ENCODE peak calls at places on chromosomes 6 and 20, in four cellular contexts. W is fibroblast of lung, V is Peyer's patch, S is breast epithelium. Z is an unnamed sample.

GRCh38 chr20:36886859-36887778 is 11.2 kb downstream of the TLDC2 start:
- DNase-seq in W (peak), V (peak), S (peak), Z (peak)

GRCh38 chr6:125759184-125759902 is 9.9 kb downstream of the HEY2 start:
- DNase-seq in W (no peak), V (no peak), S (no peak), Z (peak)

GRCh38 chr6:11616200-11616611 is 78.7 kb downstream of the TMEM170B start:
- DNase-seq in W (peak), V (no peak), S (no peak), Z (no peak)

GRCh38 chr20:8414611-8415274 is 282.7 kb downstream of the PLCB1 start:
- DNase-seq in W (peak), V (no peak), S (no peak), Z (peak)

GRCh38 chr6:48754631-48755030 is 643.6 kb upstream of the PTCHD4 start:
- DNase-seq in W (no peak), V (no peak), S (no peak), Z (no peak)

GRCh38 chr6:111752476-111752875 is 120.8 kb downstream of the FYN start:
- DNase-seq in W (no peak), V (no peak), S (no peak), Z (no peak)

GRCh38 chr6:36837686-36838085 is 1.6 kb downstream of the CPNE5 start:
- DNase-seq in W (no peak), V (no peak), S (no peak), Z (no peak)

GRCh38 chr6:22716721-22717120 is 147.4 kb downstream of the HDGFL1 start:
- DNase-seq in W (no peak), V (no peak), S (no peak), Z (no peak)

GRCh38 chr6:160678230-160678629 is 14.2 kb upstream of the LPA start:
- DNase-seq in W (no peak), V (no peak), S (no peak), Z (no peak)

GRCh38 chr6:52707963-52708680 is 37.2 kb downstream of the TMEM14A start:
- DNase-seq in W (no peak), V (no peak), S (no peak), Z (no peak)

GRCh38 chr6:10800810-10801209 is 37.5 kb downstream of the MAK start:
- DNase-seq in W (peak), V (no peak), S (no peak), Z (no peak)

GRCh38 chr20:46099491-46100287 is 9.9 kb upstream of the NCOA5 start:
- DNase-seq in W (no peak), V (peak), S (no peak), Z (peak)

GRCh38 chr6:10659697-10660348 is 34.6 kb downstream of the C6orf52 start:
- DNase-seq in W (no peak), V (no peak), S (no peak), Z (peak)

GRCh38 chr6:36724514-36725385 is 27.1 kb downstream of the RAB44 start:
- DNase-seq in W (peak), V (peak), S (peak), Z (no peak)

GRCh38 chr20:58224097-58224496 is 4.4 kb downstream of the ANKRD60 start:
- DNase-seq in W (no peak), V (no peak), S (no peak), Z (no peak)

GRCh38 chr6:10613693-10614092 is 80.7 kb downstream of the C6orf52 start:
- DNase-seq in W (no peak), V (no peak), S (no peak), Z (no peak)

GRCh38 chr20:14235355-14235754 is 102.1 kb downstream of the FLRT3 start:
- DNase-seq in W (peak), V (no peak), S (no peak), Z (no peak)

GRCh38 chr20:33024263-33024601 is 7.2 kb upstream of the BPIFB6 start:
- DNase-seq in W (no peak), V (no peak), S (no peak), Z (no peak)

GRCh38 chr6:83474309-83474708 is 38.0 kb upstream of the PRSS35 start:
- DNase-seq in W (peak), V (no peak), S (no peak), Z (no peak)

GRCh38 chr20:48025061-48025515 is 239.8 kb upstream of the SULF2 start:
- DNase-seq in W (peak), V (no peak), S (peak), Z (no peak)

GRCh38 chr20:33113387-33113908 is 34.0 kb downstream of the BPIFB4 start:
- DNase-seq in W (no peak), V (no peak), S (no peak), Z (no peak)

GRCh38 chr6:122789862-122790739 is 1.0 kb downstream of the SMPDL3A start:
- DNase-seq in W (peak), V (no peak), S (peak), Z (no peak)

GRCh38 chr20:8492182-8492581 is 360.1 kb downstream of the PLCB1 start:
- DNase-seq in W (no peak), V (no peak), S (no peak), Z (no peak)

GRCh38 chr20:46212252-46212651 is 94.1 kb downstream of the CD40 start:
- DNase-seq in W (no peak), V (no peak), S (no peak), Z (no peak)

GRCh38 chr20:57714409-57715267 is 4.8 kb upstream of the PMEPA1 start:
- DNase-seq in W (peak), V (no peak), S (no peak), Z (no peak)

GRCh38 chr6:16819752-16820151 is 58.5 kb upstream of the ATXN1 start:
- DNase-seq in W (peak), V (no peak), S (no peak), Z (no peak)

GRCh38 chr6:4008324-4009047 is 70.5 kb downstream of the FAM217A start:
- DNase-seq in W (peak), V (no peak), S (no peak), Z (no peak)

GRCh38 chr6:155765275-155766194 is 309.9 kb upstream of the NOX3 start:
- DNase-seq in W (peak), V (no peak), S (no peak), Z (no peak)

GRCh38 chr20:23435675-23436539 is 3.6 kb upstream of the CSTL1 start:
- DNase-seq in W (no peak), V (no peak), S (no peak), Z (no peak)

GRCh38 chr6:39054577-39055142 is 6.1 kb downstream of the GLP1R start:
- DNase-seq in W (no peak), V (no peak), S (no peak), Z (no peak)

GRCh38 chr6:45310118-45310788 is 17.9 kb upstream of the RUNX2 start:
- DNase-seq in W (no peak), V (peak), S (no peak), Z (no peak)

DNA sequence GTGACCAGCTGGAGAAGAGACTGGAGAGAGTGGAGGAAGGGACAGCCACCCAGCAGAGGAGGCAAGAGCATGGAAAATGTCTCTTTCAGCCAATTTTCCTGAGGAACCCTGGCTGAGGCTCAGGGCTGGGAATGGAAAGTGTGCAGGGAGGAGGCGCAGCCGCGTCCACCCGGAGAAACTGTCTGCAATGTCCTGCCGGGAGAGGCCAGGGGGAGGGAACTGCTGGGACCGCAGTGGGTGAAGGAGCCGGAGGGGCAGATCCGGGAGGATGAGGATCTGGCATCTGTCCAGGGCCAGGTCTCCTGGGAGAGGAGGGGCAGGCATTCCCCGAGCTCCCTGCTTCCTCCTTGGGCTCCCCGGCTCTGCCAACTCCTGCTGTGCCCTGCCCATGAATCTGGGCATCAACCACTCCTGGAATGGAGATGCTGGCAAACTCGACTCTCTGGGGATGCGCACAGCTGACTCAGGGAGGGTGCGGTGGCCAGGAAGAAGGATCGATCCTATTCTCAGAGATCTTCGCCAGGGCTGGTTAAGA is 17.4 kb upstream of the HM13 start:
- DNase-seq in W (no peak), V (no peak), S (peak), Z (no peak)
- H3K4me3 ChIP-seq in W (no peak), V (no peak), S (no peak), Z (no peak)

GRCh38 chr6:81781624-81782023 is 29.1 kb upstream of the TENT5A start:
- DNase-seq in W (no peak), V (no peak), S (no peak), Z (no peak)
- TF ChIP-seq CTCF in W (no peak), V (no peak), S (no peak), Z (no peak)

GRCh38 chr6:30614044-30614842 is 2.8 kb downstream of the PPP1R10 start:
- DNase-seq in W (no peak), V (no peak), S (no peak), Z (no peak)
- H3K4me3 ChIP-seq in W (peak), V (peak), S (peak), Z (peak)

GRCh38 chr6:168562576-168563151 is 121.7 kb downstream of the SMOC2 start:
- DNase-seq in W (no peak), V (no peak), S (no peak), Z (no peak)

GRCh38 chr6:168563656-168564055 is 122.7 kb downstream of the SMOC2 start:
- DNase-seq in W (no peak), V (no peak), S (no peak), Z (no peak)

GRCh38 chr6:168560126-168560525 is 119.1 kb downstream of the SMOC2 start:
- DNase-seq in W (no peak), V (no peak), S (no peak), Z (no peak)

GRCh38 chr6:168570211-168570610 is 129.2 kb downstream of the SMOC2 start:
- DNase-seq in W (no peak), V (no peak), S (no peak), Z (no peak)

GRCh38 chr6:168565112-168565511 is 124.1 kb downstream of the SMOC2 start:
- DNase-seq in W (no peak), V (no peak), S (no peak), Z (no peak)
- TF ChIP-seq CTCF in W (no peak), V (no peak), S (no peak), Z (no peak)

GRCh38 chr6:149246691-149247384 is 70.7 kb upstream of the TAB2 start:
- DNase-seq in W (no peak), V (peak), S (no peak), Z (peak)
- H3K4me3 ChIP-seq in W (no peak), V (no peak), S (no peak), Z (peak)

GRCh38 chr20:49207071-49207470 is 12.1 kb upstream of the DDX27 start:
- DNase-seq in W (no peak), V (no peak), S (no peak), Z (no peak)
- TF ChIP-seq CTCF in W (no peak), V (no peak), S (no peak), Z (peak)

GRCh38 chr6:158419339-158419909 is 107.2 kb downstream of the TULP4 start:
- DNase-seq in W (no peak), V (no peak), S (no peak), Z (no peak)

GRCh38 chr6:158416841-158417759 is 104.8 kb downstream of the TULP4 start:
- DNase-seq in W (peak), V (no peak), S (no peak), Z (no peak)

GRCh38 chr6:158415666-158416065 is 103.4 kb downstream of the TULP4 start:
- DNase-seq in W (peak), V (no peak), S (no peak), Z (no peak)

GRCh38 chr6:158418501-158418900 is 106.2 kb downstream of the TULP4 start:
- DNase-seq in W (no peak), V (no peak), S (no peak), Z (no peak)

GRCh38 chr6:158417760-158418098 is 105.5 kb downstream of the TULP4 start:
- DNase-seq in W (peak), V (no peak), S (no peak), Z (no peak)
- H3K4me3 ChIP-seq in W (no peak), V (no peak), S (no peak), Z (no peak)

GRCh38 chr20:39630215-39630614 is 668.1 kb downstream of the DHX35 start:
- DNase-seq in W (no peak), V (no peak), S (no peak), Z (no peak)
- TF ChIP-seq CTCF in W (no peak), V (no peak), S (no peak), Z (no peak)